ENCODE peak calls at places on chromosomes 7 and 10, in eight cellular contexts. X, E, B, M, J, F, K and T are unnamed samples.

GRCh38 chr7:151261534-151261933 is 13.0 kb upstream of the SMARCD3 start:
- DNase-seq in F (peak), E (no peak), M (no peak), J (no peak), B (no peak), X (no peak), K (no peak), T (no peak)

GRCh38 chr10:47421057-47421952 is 37.2 kb upstream of the ZNF488 start:
- DNase-seq in F (peak), K (no peak), J (no peak), E (no peak), M (no peak), X (no peak), B (peak), T (peak)

GRCh38 chr10:60901561-60902235 is 42.3 kb downstream of the RHOBTB1 start:
- DNase-seq in K (no peak), J (no peak), M (no peak), B (no peak), E (no peak), X (no peak), F (no peak), T (no peak)

GRCh38 chr10:5448333-5449048 is 36.1 kb downstream of the NET1 start:
- DNase-seq in M (no peak), J (no peak), F (no peak), E (no peak), B (peak), K (peak), X (no peak), T (no peak)

GRCh38 chr10:73576178-73576889 is 14.8 kb downstream of the USP54 start:
- DNase-seq in X (no peak), J (no peak), K (peak), F (peak), M (no peak), B (peak), E (no peak), T (peak)

GRCh38 chr10:78963074-78964034 is 105.4 kb upstream of the ZMIZ1 start:
- DNase-seq in J (no peak), M (no peak), B (no peak), E (peak), K (no peak), F (no peak), X (no peak), T (no peak)

GRCh38 chr7:50595538-50596102 is 30.4 kb upstream of the DDC start:
- DNase-seq in X (no peak), K (no peak), M (no peak), J (no peak), B (peak), F (peak), E (peak), T (no peak)

GRCh38 chr7:147981072-147981813 is 609.3 kb upstream of the C7orf33 start:
- DNase-seq in B (no peak), E (no peak), J (no peak), X (no peak), F (peak), K (no peak), M (no peak), T (no peak)

GRCh38 chr7:134200970-134201369 is 73.8 kb downstream of the LRGUK start:
- DNase-seq in X (no peak), F (no peak), M (no peak), K (no peak), E (no peak), J (no peak), B (no peak), T (no peak)